ENCODE peak calls at places on chromosomes 12 and 14, in seven cellular contexts. K is endothelial cell, J is GM13977, F is heart left ventricle, D is astrocyte of the cerebellum, T is WTC11, I is Panc1. B is an unnamed sample.

GRCh38 chr12:130830246-130830551 is 8.9 kb downstream of the STX2 start:
- DNase-seq in K (no peak), D (no peak), I (no peak), F (no peak), T (no peak), J (no peak), B (no peak)

GRCh38 chr12:125292700-125293099 is 227.5 kb downstream of the AACS start:
- DNase-seq in F (no peak), J (no peak), D (no peak), K (no peak), T (no peak), I (no peak), B (no peak)

GRCh38 chr12:6752181-6752930 is 585 bp downstream of the MLF2 start:
- DNase-seq in J (peak; percentile 63), F (peak; percentile 73), T (peak; percentile 54), I (no peak), K (peak; percentile 38), D (no peak), B (no peak)

GRCh38 chr12:70645494-70646317 is 8.5 kb upstream of the PTPRB start:
- DNase-seq in K (peak; percentile 28), I (peak; percentile 30), T (no peak), F (peak; percentile 78), J (no peak), D (peak; percentile 87), B (no peak)

GRCh38 chr12:57299514-57300016 is 48.6 kb upstream of the STAC3 start:
- DNase-seq in D (peak; percentile 39), K (no peak), I (no peak), F (no peak), J (no peak), T (no peak), B (no peak)

GRCh38 chr14:39023939-39024871 is 78.8 kb downstream of the SEC23A start:
- DNase-seq in I (no peak), T (no peak), K (no peak), F (no peak), D (no peak), J (no peak), B (no peak)

GRCh38 chr14:73286598-73286997 is 49.3 kb downstream of the PAPLN start:
- DNase-seq in K (no peak), D (no peak), I (no peak), F (no peak), J (no peak), T (no peak), B (no peak)

GRCh38 chr12:103313894-103314293 is 181.9 kb downstream of the C12orf42 start:
- DNase-seq in I (no peak), T (no peak), F (no peak), J (peak; percentile 18), D (no peak), K (no peak), B (no peak)

GRCh38 chr14:30569903-30570226 is 10.9 kb downstream of the G2E3 start:
- DNase-seq in D (no peak), K (no peak), I (no peak), J (no peak), F (no peak), T (no peak), B (no peak)

GRCh38 chr12:57377103-57377840 is 53.6 kb downstream of the R3HDM2 start:
- DNase-seq in K (no peak), J (no peak), T (no peak), I (no peak), D (no peak), F (no peak), B (no peak)

GRCh38 chr14:84237881-84238280 is 1292.1 kb upstream of the FLRT2 start:
- DNase-seq in J (no peak), F (no peak), K (no peak), I (no peak), D (no peak), T (no peak), B (no peak)

GRCh38 chr12:92469837-92470236 is 233.0 kb upstream of the PLEKHG7 start:
- DNase-seq in F (peak; percentile 89), K (no peak), T (no peak), I (no peak), J (no peak), D (no peak), B (no peak)

GRCh38 chr12:67927231-67927630 is 62.0 kb upstream of the IFNG-AS1 start:
- DNase-seq in T (no peak), F (no peak), K (no peak), I (no peak), D (no peak), J (no peak), B (no peak)

GRCh38 chr12:89162704-89163261 is 189.5 kb downstream of the DUSP6 start:
- DNase-seq in F (peak; percentile 73), K (no peak), I (peak; percentile 5), T (no peak), J (peak; percentile 5), D (peak; percentile 75), B (no peak)

GRCh38 chr12:106358410-106359241 is 1.1 kb downstream of the POLR3B start:
- DNase-seq in J (no peak), I (no peak), F (peak; percentile 52), D (no peak), T (no peak), K (no peak), B (no peak)

GRCh38 chr14:53144244-53144643 is 8.9 kb downstream of the DDHD1 start:
- DNase-seq in D (no peak), J (peak; percentile 39), F (no peak), K (no peak), T (no peak), I (no peak), B (no peak)

GRCh38 chr14:35355981-35356839 is 48.3 kb downstream of the NFKBIA start:
- DNase-seq in K (no peak), D (no peak), T (no peak), F (no peak), J (no peak), I (no peak), B (no peak)

GRCh38 chr12:118119449-118119879 is 15.7 kb upstream of the VSIG10 start:
- DNase-seq in T (peak; percentile 45), I (no peak), D (no peak), F (no peak), K (no peak), J (no peak), B (no peak)
- TF ChIP-seq CTCF in T (no peak), I (no peak), D (no peak), F (no peak), K (no peak), J (no peak), B (peak; percentile 16)

GRCh38 chr14:97221572-97221971 is 424.4 kb downstream of the VRK1 start:
- DNase-seq in T (no peak), I (no peak), F (no peak), K (no peak), D (no peak), J (no peak), B (no peak)

GRCh38 chr14:97217094-97217885 is 420.1 kb downstream of the VRK1 start:
- DNase-seq in F (no peak), D (no peak), J (no peak), I (no peak), T (no peak), K (no peak), B (no peak)

GRCh38 chr14:97218336-97218712 is 421.1 kb downstream of the VRK1 start:
- DNase-seq in I (no peak), K (peak; percentile 36), J (no peak), D (no peak), T (peak; percentile 49), F (no peak), B (no peak)

GRCh38 chr14:97219356-97220017 is 422.3 kb downstream of the VRK1 start:
- DNase-seq in J (no peak), K (peak; percentile 5), I (no peak), D (no peak), F (no peak), T (peak; percentile 22), B (no peak)

GRCh38 chr14:97218713-97219355 is 421.7 kb downstream of the VRK1 start:
- DNase-seq in T (peak; percentile 68), F (no peak), D (no peak), I (no peak), J (no peak), K (peak; percentile 50), B (no peak)
- TF ChIP-seq CTCF in T (no peak), F (no peak), D (peak; percentile 15), I (no peak), J (no peak), K (no peak), B (peak; percentile 21)

GRCh38 chr14:22008098-22008412 is 334.4 kb upstream of the OR4E1 start:
- DNase-seq in I (no peak), K (no peak), T (no peak), D (no peak), F (no peak), J (no peak), B (no peak)

GRCh38 chr14:22003471-22003870 is 329.9 kb upstream of the OR4E1 start:
- DNase-seq in T (no peak), K (no peak), D (no peak), F (no peak), I (no peak), J (no peak), B (no peak)

GRCh38 chr14:22007278-22008097 is 333.9 kb upstream of the OR4E1 start:
- DNase-seq in J (no peak), I (no peak), F (no peak), D (no peak), K (no peak), T (no peak), B (no peak)

GRCh38 chr14:21999400-21999799 is 325.8 kb upstream of the OR4E1 start:
- DNase-seq in I (no peak), K (no peak), J (no peak), F (no peak), D (no peak), T (no peak), B (no peak)

DNA sequence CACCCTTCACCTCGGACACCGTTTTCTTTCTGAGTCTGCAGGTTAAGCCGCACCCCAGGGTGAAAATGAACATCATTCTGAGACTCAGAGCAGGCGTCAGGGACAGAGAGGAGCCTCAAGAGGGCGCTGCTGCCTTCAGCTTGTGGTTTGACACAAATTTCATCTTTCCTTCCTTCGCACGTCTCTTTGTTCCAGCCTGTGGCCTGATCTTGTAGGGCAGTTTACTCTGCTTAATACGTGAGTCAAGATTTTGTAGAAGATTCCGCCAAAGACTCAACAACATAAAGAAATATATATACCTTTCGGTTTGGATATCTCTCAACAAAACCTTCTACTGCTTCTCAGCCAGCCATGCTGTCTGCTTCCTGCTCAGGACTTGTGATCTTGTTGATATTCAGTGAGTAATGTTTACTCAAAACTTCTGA is 329.3 kb upstream of the OR4E1 start:
- DNase-seq in K (peak; percentile 41), T (peak; percentile 76), F (no peak), D (no peak), J (no peak), I (no peak), B (no peak)
- TF ChIP-seq CTCF in K (peak; percentile 54), T (peak; percentile 58), F (no peak), D (peak; percentile 5), J (peak; percentile 41), I (peak; percentile 61), B (peak; percentile 29)

DNA sequence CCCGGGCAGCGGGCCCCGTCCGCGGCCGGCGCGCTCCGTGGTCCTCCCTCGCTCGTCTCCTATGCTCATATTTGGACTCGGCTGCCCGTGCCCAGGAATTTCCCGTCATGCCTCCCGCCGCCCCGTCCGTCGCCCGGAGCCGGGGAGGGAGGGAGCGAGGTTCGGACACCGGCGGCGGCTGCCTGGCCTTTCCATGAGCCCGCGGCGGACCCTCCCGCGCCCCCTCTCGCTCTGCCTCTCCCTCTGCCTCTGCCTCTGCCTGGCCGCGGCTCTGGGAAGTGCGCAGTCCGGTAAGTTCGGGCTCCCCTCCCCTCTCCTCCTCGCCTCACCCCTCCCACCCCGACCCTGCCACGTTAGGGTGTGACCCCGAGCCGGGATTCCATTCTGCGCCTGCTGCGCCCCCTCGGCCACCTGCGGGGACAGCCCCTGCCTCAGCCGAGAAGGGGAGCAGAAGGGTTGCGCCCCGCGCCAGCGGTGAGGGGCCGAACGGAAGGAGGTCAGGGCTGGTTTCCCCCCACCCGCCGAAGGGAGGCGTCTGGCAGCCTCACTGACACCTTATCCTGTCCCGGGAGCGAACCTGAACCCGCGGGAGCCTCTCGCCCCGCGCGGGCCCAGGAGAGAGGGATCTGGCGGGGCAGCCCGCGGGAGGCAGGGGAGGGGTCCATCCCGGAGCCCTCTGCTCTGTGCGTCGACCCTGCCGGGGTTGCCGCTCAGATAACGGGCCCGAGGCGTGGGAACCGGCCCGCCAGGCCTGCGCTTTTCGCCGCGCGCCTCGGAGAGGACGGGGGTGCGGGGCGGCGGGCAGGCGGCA is at the start of gene MSRB3:
- DNase-seq in D (peak; percentile 28), J (peak; percentile 80), T (peak; percentile 81), F (peak; percentile 87), I (no peak), K (peak; percentile 73), B (peak; percentile 92)
- TF ChIP-seq CTCF in D (peak; percentile 22), J (no peak), T (no peak), F (peak; percentile 8), I (peak; percentile 49), K (no peak), B (peak; percentile 68)